ENCODE peak calls at places on chromosome 10, in seven cellular contexts. M is keratinocyte, V is lung, E is HFF-Myc, O is GM04503, J is occipital lobe, R is fibroblast of pulmonary artery. D is an unnamed sample.

GRCh38 chr10:12434277-12434676 is 84.9 kb downstream of the CAMK1D start:
- DNase-seq in V (no peak), E (no peak), M (no peak), J (no peak), O (no peak), R (no peak), D (no peak)

GRCh38 chr10:117175215-117175900 is 21.9 kb upstream of the KCNK18 start:
- DNase-seq in J (peak), V (peak), R (no peak), E (no peak), M (no peak), O (no peak), D (peak)

GRCh38 chr10:79342295-79342761 is 4.9 kb upstream of the PPIF start:
- DNase-seq in V (no peak), R (no peak), M (no peak), E (no peak), O (no peak), J (no peak), D (no peak)

GRCh38 chr10:92920866-92921265 is 72.5 kb downstream of the EXOC6 start:
- DNase-seq in E (no peak), M (no peak), R (no peak), J (no peak), V (no peak), O (no peak), D (no peak)

GRCh38 chr10:103193820-103194529 is 903 bp upstream of the NT5C2 start:
- DNase-seq in J (no peak), R (peak), V (no peak), M (no peak), E (no peak), O (no peak), D (no peak)

GRCh38 chr10:113071446-113071845 is 121.4 kb downstream of the TCF7L2 start:
- DNase-seq in O (no peak), E (no peak), R (peak), M (no peak), J (no peak), V (no peak), D (no peak)

GRCh38 chr10:124328514-124329220 is 90.1 kb downstream of the OAT start:
- DNase-seq in O (no peak), E (no peak), V (no peak), R (no peak), M (no peak), J (no peak), D (no peak)

GRCh38 chr10:50216418-50216817 is 34.9 kb downstream of the ASAH2 start:
- DNase-seq in J (no peak), E (no peak), V (no peak), R (no peak), M (no peak), O (no peak), D (no peak)

GRCh38 chr10:55629792-55630490 is 731.1 kb downstream of the ZWINT start:
- DNase-seq in M (no peak), J (no peak), V (no peak), E (no peak), R (peak), O (no peak), D (no peak)

GRCh38 chr10:127738512-127739424 is 1.8 kb downstream of the FOXI2 start:
- DNase-seq in R (no peak), E (no peak), J (no peak), M (no peak), V (no peak), O (no peak), D (no peak)

GRCh38 chr10:73865459-73866442 is 8.6 kb downstream of the CAMK2G start:
- DNase-seq in V (peak), R (no peak), E (no peak), O (no peak), M (no peak), J (no peak), D (no peak)

GRCh38 chr10:96374985-96375830 is 16.4 kb upstream of the OPALIN start:
- DNase-seq in O (peak), E (peak), J (peak), R (peak), M (no peak), V (peak), D (peak)

GRCh38 chr10:62080905-62081304 is 179.4 kb downstream of the ARID5B start:
- DNase-seq in E (no peak), O (no peak), R (no peak), J (no peak), M (no peak), V (no peak), D (no peak)

GRCh38 chr10:30114401-30114800 is 55.0 kb upstream of the JCAD start:
- DNase-seq in E (no peak), J (no peak), M (no peak), V (no peak), O (no peak), R (no peak), D (no peak)

GRCh38 chr10:2207246-2207922 is 470.1 kb upstream of the ADARB2 start:
- DNase-seq in O (no peak), J (no peak), E (no peak), V (no peak), R (no peak), M (no peak), D (no peak)

GRCh38 chr10:70093335-70093944 is 39.2 kb downstream of the AIFM2 start:
- DNase-seq in E (no peak), V (no peak), J (no peak), M (no peak), O (no peak), R (no peak), D (no peak)

GRCh38 chr10:23696476-23696875 is 257.6 kb downstream of the OTUD1 start:
- DNase-seq in M (no peak), V (no peak), O (no peak), J (no peak), R (no peak), E (no peak), D (no peak)

GRCh38 chr10:30842185-30842584 is 189.5 kb downstream of the ZNF438 start:
- DNase-seq in J (no peak), M (no peak), R (no peak), O (no peak), E (no peak), V (no peak), D (no peak)

GRCh38 chr10:6598679-6599078 is 18.6 kb upstream of the PRKCQ start:
- DNase-seq in O (no peak), J (no peak), V (no peak), E (no peak), R (no peak), M (no peak), D (no peak)

GRCh38 chr10:119362122-119362521 is 154.8 kb downstream of the GRK5 start:
- DNase-seq in E (no peak), J (no peak), V (no peak), O (no peak), R (no peak), M (no peak), D (no peak)

GRCh38 chr10:92263396-92263795 is 27.5 kb downstream of the CPEB3 start:
- DNase-seq in V (no peak), J (no peak), R (no peak), O (no peak), M (no peak), E (no peak), D (no peak)

GRCh38 chr10:70558871-70559810 is 43.4 kb downstream of the PRF1 start:
- DNase-seq in M (no peak), O (no peak), J (no peak), E (no peak), R (peak), V (peak), D (no peak)

GRCh38 chr10:1609596-1609995 is 127.7 kb downstream of the ADARB2 start:
- DNase-seq in V (no peak), M (no peak), R (no peak), E (no peak), O (no peak), J (no peak), D (no peak)

GRCh38 chr10:126212653-126213052 is 175.6 kb downstream of the ADAM12 start:
- DNase-seq in E (no peak), M (no peak), O (no peak), V (no peak), R (no peak), J (no peak), D (no peak)

GRCh38 chr10:30820282-30820991 is 190.9 kb upstream of the LYZL2 start:
- DNase-seq in O (no peak), E (peak), J (no peak), M (no peak), R (peak), V (no peak), D (no peak)

GRCh38 chr10:33274096-33274785 is 60.2 kb downstream of the NRP1 start:
- DNase-seq in M (no peak), V (no peak), R (no peak), O (no peak), E (no peak), J (no peak), D (no peak)

GRCh38 chr10:95513941-95514392 is 47.2 kb downstream of the SORBS1 start:
- DNase-seq in O (peak), J (peak), M (peak), R (peak), V (no peak), E (no peak), D (peak)

GRCh38 chr10:51176976-51177690 is 102.8 kb downstream of the PRKG1 start:
- DNase-seq in O (peak), V (no peak), R (peak), M (no peak), E (no peak), J (no peak), D (no peak)

GRCh38 chr10:16816830-16817124 is 447 bp downstream of the RSU1 start:
- DNase-seq in M (no peak), E (no peak), J (no peak), V (no peak), O (no peak), R (no peak), D (no peak)

D was measured in nucleus accumbens.